ENCODE peak calls at places on chromosomes 3 and 15, in nine cellular contexts. One of them, this sample, is unnamed.

GRCh38 chr3:37183976-37184375 is 9.6 kb upstream of the LRRFIP2 start:
- DNase-seq in coronary artery: no peak
- DNase-seq in GM23338: no peak
- DNase-seq in MCF 10A: no peak
- DNase-seq in heart left ventricle: no peak
- DNase-seq in A549: no peak
- DNase-seq in CD8-positive, alpha-beta T cell: no peak
- DNase-seq in cardiac muscle cell: peak; percentile 21
- DNase-seq in cardiac fibroblast: peak; percentile 38
- DNase-seq in this sample: no peak

GRCh38 chr15:29822685-29823459 is 604 bp upstream of the TJP1 start:
- DNase-seq in cardiac fibroblast: peak; percentile 89
- DNase-seq in coronary artery: peak; percentile 94
- DNase-seq in cardiac muscle cell: peak; percentile 71
- DNase-seq in CD8-positive, alpha-beta T cell: no peak
- DNase-seq in MCF 10A: peak; percentile 69
- DNase-seq in heart left ventricle: peak; percentile 79
- DNase-seq in GM23338: peak; percentile 70
- DNase-seq in A549: peak; percentile 87
- DNase-seq in this sample: peak; percentile 73

GRCh38 chr3:50189274-50189673 is 2.1 kb upstream of the GNAT1 start:
- DNase-seq in cardiac muscle cell: peak; percentile 89
- DNase-seq in MCF 10A: peak; percentile 83
- DNase-seq in GM23338: peak; percentile 92
- DNase-seq in CD8-positive, alpha-beta T cell: peak; percentile 42
- DNase-seq in A549: peak; percentile 73
- DNase-seq in heart left ventricle: peak; percentile 81
- DNase-seq in cardiac fibroblast: peak; percentile 85
- DNase-seq in coronary artery: peak; percentile 85
- DNase-seq in this sample: peak; percentile 76

GRCh38 chr3:192888121-192888520 is 29.5 kb downstream of the MB21D2 start:
- DNase-seq in cardiac muscle cell: no peak
- DNase-seq in cardiac fibroblast: no peak
- DNase-seq in CD8-positive, alpha-beta T cell: no peak
- DNase-seq in heart left ventricle: no peak
- DNase-seq in GM23338: no peak
- DNase-seq in coronary artery: no peak
- DNase-seq in A549: peak; percentile 51
- DNase-seq in MCF 10A: no peak
- DNase-seq in this sample: no peak

GRCh38 chr3:132255041-132255745 is 62.0 kb upstream of the ACP3 start:
- DNase-seq in cardiac muscle cell: peak; percentile 77
- DNase-seq in A549: peak; percentile 58
- DNase-seq in CD8-positive, alpha-beta T cell: no peak
- DNase-seq in cardiac fibroblast: peak; percentile 98
- DNase-seq in MCF 10A: peak; percentile 58
- DNase-seq in GM23338: peak; percentile 8
- DNase-seq in coronary artery: no peak
- DNase-seq in heart left ventricle: no peak
- DNase-seq in this sample: no peak

GRCh38 chr15:69288531-69289311 is 10.0 kb upstream of the PAQR5 start:
- DNase-seq in cardiac fibroblast: no peak
- DNase-seq in coronary artery: no peak
- DNase-seq in A549: no peak
- DNase-seq in GM23338: no peak
- DNase-seq in heart left ventricle: no peak
- DNase-seq in CD8-positive, alpha-beta T cell: no peak
- DNase-seq in cardiac muscle cell: no peak
- DNase-seq in MCF 10A: peak; percentile 42
- DNase-seq in this sample: no peak

GRCh38 chr3:53083496-53083895 is 37.6 kb upstream of the SFMBT1 start:
- DNase-seq in coronary artery: peak; percentile 76
- DNase-seq in MCF 10A: no peak
- DNase-seq in heart left ventricle: peak; percentile 83
- DNase-seq in A549: no peak
- DNase-seq in CD8-positive, alpha-beta T cell: no peak
- DNase-seq in cardiac muscle cell: peak; percentile 60
- DNase-seq in cardiac fibroblast: peak; percentile 28
- DNase-seq in GM23338: no peak
- DNase-seq in this sample: no peak

GRCh38 chr15:90465140-90465929 is 64.4 kb upstream of the CRTC3 start:
- DNase-seq in heart left ventricle: no peak
- DNase-seq in coronary artery: no peak
- DNase-seq in CD8-positive, alpha-beta T cell: no peak
- DNase-seq in A549: no peak
- DNase-seq in MCF 10A: peak; percentile 19
- DNase-seq in cardiac fibroblast: peak; percentile 74
- DNase-seq in cardiac muscle cell: peak; percentile 77
- DNase-seq in GM23338: no peak
- DNase-seq in this sample: no peak

GRCh38 chr15:47184003-47184404 is 533.3 kb upstream of the SEMA6D start:
- DNase-seq in A549: no peak
- DNase-seq in GM23338: peak; percentile 74
- DNase-seq in coronary artery: no peak
- DNase-seq in MCF 10A: no peak
- DNase-seq in CD8-positive, alpha-beta T cell: no peak
- DNase-seq in cardiac fibroblast: no peak
- DNase-seq in heart left ventricle: peak; percentile 30
- DNase-seq in cardiac muscle cell: no peak
- DNase-seq in this sample: peak; percentile 46

GRCh38 chr3:124893526-124893925 is 6.4 kb upstream of the ITGB5 start:
- DNase-seq in cardiac muscle cell: no peak
- DNase-seq in CD8-positive, alpha-beta T cell: no peak
- DNase-seq in heart left ventricle: no peak
- DNase-seq in coronary artery: no peak
- DNase-seq in MCF 10A: peak; percentile 69
- DNase-seq in cardiac fibroblast: no peak
- DNase-seq in A549: no peak
- DNase-seq in GM23338: no peak
- DNase-seq in this sample: no peak

GRCh38 chr15:31381801-31382692 is 55.4 kb downstream of the KLF13 start:
- DNase-seq in CD8-positive, alpha-beta T cell: no peak
- DNase-seq in cardiac muscle cell: no peak
- DNase-seq in coronary artery: no peak
- DNase-seq in heart left ventricle: no peak
- DNase-seq in MCF 10A: no peak
- DNase-seq in GM23338: no peak
- DNase-seq in cardiac fibroblast: no peak
- DNase-seq in A549: no peak
- DNase-seq in this sample: no peak

DNA sequence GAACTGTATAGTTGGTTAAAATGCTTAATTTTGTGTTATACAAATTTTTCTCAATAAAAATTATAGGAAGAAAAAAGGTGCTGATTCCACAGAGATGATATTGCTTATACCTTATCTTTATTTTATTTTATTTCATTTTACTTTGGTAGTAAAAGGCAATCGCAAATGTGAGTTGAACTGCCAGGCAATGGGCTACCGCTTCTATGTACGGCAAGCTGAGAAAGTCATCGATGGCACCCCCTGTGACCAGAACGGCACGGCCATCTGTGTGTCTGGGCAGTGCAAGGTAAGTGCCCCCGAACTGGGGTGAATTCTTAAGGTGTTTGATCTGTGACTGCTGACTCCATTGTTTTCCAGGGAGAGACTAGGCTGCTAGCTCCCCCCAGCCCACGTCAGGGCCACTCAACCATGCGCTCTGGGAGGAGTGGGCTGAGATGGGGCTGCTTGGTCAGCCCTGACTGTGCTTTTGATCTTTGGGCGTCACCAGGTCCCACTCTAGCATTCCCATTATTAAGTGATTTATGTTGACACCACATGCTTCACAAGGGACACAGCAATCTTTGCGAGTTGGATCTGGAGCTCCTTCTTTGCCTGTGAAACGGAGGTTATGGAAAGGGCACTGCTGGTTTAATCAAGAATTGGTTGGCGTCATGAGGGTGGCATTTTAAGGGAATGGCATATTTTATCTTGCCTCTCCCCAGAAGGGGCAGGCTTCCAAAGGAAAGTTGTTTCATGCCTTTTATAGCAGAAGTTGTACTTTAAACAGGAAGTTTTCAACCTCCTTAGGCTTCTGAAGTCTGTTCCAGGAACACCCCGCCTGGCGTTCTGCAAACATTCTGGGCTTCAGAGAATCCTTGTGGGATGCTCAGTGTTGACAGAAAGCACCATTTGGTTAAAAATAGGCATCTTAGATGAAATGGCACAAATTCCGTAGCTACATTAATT is 296.5 kb downstream of the THSD4 start:
- DNase-seq in MCF 10A: no peak
- DNase-seq in A549: peak; percentile 98
- DNase-seq in CD8-positive, alpha-beta T cell: no peak
- DNase-seq in cardiac muscle cell: peak; percentile 42
- DNase-seq in cardiac fibroblast: no peak
- DNase-seq in coronary artery: no peak
- DNase-seq in GM23338: no peak
- DNase-seq in heart left ventricle: no peak
- DNase-seq in this sample: no peak
- TF ChIP-seq CTCF in MCF 10A: no peak
- TF ChIP-seq CTCF in A549: peak; percentile 37
- TF ChIP-seq CTCF in CD8-positive, alpha-beta T cell: no peak
- TF ChIP-seq CTCF in cardiac muscle cell: no peak
- TF ChIP-seq CTCF in cardiac fibroblast: no peak
- TF ChIP-seq CTCF in coronary artery: no peak
- TF ChIP-seq CTCF in GM23338: peak; percentile 20
- TF ChIP-seq CTCF in heart left ventricle: no peak
- TF ChIP-seq CTCF in this sample: no peak

GRCh38 chr3:88572450-88572849 is 422.7 kb downstream of the C3orf38 start:
- DNase-seq in cardiac muscle cell: no peak
- DNase-seq in cardiac fibroblast: no peak
- DNase-seq in A549: no peak
- DNase-seq in GM23338: no peak
- DNase-seq in CD8-positive, alpha-beta T cell: no peak
- DNase-seq in heart left ventricle: no peak
- DNase-seq in MCF 10A: no peak
- DNase-seq in coronary artery: no peak
- DNase-seq in this sample: no peak
- TF ChIP-seq CTCF in cardiac muscle cell: no peak
- TF ChIP-seq CTCF in cardiac fibroblast: no peak
- TF ChIP-seq CTCF in A549: no peak
- TF ChIP-seq CTCF in GM23338: no peak
- TF ChIP-seq CTCF in CD8-positive, alpha-beta T cell: no peak
- TF ChIP-seq CTCF in heart left ventricle: no peak
- TF ChIP-seq CTCF in MCF 10A: no peak
- TF ChIP-seq CTCF in coronary artery: no peak
- TF ChIP-seq CTCF in this sample: no peak

DNA sequence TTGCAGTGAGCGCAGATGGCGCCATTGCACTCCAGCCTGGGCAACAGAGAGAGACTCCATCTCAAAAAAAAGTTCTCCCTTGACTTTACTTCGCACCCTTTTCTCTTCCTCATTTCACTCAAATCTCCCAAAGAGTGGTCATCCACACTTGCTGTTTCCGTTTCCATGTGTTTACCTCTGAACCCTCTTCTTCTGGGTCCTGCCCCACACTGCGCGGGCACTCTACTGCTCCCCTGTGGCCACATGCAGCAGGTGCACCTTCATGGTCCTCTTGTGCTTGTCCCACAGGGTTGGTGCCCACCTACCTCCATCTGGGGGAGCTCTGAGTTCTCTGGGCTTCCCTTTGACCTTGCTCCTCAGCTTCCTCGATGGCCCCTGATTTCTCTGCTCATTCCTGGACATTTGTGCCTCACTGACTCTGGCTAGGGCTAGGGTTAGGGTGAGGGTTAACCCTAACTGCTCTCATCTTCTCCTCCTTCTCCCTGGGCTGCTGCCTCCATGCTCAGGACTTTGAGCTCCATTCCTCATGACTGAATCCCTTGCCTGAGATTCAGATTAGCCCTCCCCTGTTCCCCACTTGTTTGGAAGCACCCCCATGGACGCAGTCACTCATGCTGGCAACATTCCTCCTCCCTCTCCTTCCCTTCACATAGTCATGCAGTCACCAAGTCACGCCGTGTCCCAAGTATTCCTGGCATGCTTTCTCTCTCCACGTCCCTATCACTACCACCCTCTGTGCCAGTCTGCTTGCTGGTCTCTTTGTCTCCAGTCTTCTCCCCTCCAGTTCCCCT is 26.6 kb upstream of the KY start:
- DNase-seq in CD8-positive, alpha-beta T cell: no peak
- DNase-seq in heart left ventricle: peak; percentile 63
- DNase-seq in coronary artery: no peak
- DNase-seq in A549: peak; percentile 19
- DNase-seq in MCF 10A: peak; percentile 13
- DNase-seq in cardiac fibroblast: no peak
- DNase-seq in GM23338: peak; percentile 78
- DNase-seq in cardiac muscle cell: peak; percentile 22
- DNase-seq in this sample: peak; percentile 20
- TF ChIP-seq CTCF in CD8-positive, alpha-beta T cell: no peak
- TF ChIP-seq CTCF in heart left ventricle: peak; percentile 48
- TF ChIP-seq CTCF in coronary artery: peak; percentile 55
- TF ChIP-seq CTCF in A549: no peak
- TF ChIP-seq CTCF in MCF 10A: no peak
- TF ChIP-seq CTCF in cardiac fibroblast: peak; percentile 72
- TF ChIP-seq CTCF in GM23338: peak; percentile 89
- TF ChIP-seq CTCF in cardiac muscle cell: peak; percentile 71
- TF ChIP-seq CTCF in this sample: peak; percentile 53

DNA sequence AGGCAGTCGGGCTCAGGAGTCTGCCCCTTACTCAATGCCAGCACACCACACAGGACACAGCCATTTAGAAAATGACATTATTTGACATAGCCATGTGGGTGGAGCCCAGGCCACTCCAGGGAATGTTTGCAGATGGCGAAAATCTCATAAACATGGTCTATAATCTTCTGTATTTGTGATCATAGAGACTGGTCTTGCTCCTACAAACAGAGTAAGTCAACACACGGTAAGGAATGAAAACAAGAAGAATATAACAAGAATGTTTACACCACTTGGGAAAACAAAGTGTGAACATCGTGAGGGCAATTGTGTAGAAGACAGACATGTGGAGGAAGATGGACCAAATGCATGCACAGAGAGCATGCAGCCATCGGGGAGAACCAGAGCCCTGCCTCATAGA is 68.2 kb downstream of the SEMA5B start:
- DNase-seq in cardiac muscle cell: no peak
- DNase-seq in cardiac fibroblast: no peak
- DNase-seq in MCF 10A: no peak
- DNase-seq in heart left ventricle: no peak
- DNase-seq in A549: no peak
- DNase-seq in CD8-positive, alpha-beta T cell: no peak
- DNase-seq in coronary artery: no peak
- DNase-seq in GM23338: no peak
- DNase-seq in this sample: no peak
- TF ChIP-seq CTCF in cardiac muscle cell: no peak
- TF ChIP-seq CTCF in cardiac fibroblast: no peak
- TF ChIP-seq CTCF in MCF 10A: no peak
- TF ChIP-seq CTCF in heart left ventricle: no peak
- TF ChIP-seq CTCF in A549: no peak
- TF ChIP-seq CTCF in CD8-positive, alpha-beta T cell: no peak
- TF ChIP-seq CTCF in coronary artery: no peak
- TF ChIP-seq CTCF in GM23338: no peak
- TF ChIP-seq CTCF in this sample: no peak

This sample was measured in endothelial cell.